ENCODE peak calls at places on chromosome 3, in eight cellular contexts. One of them, this sample, is unnamed.

GRCh38 chr3:123226549-123226948 is 24.8 kb downstream of the SEC22A start:
- DNase-seq in coronary artery: no peak
- DNase-seq in AG04450: no peak
- DNase-seq in epithelial cell of esophagus: no peak
- DNase-seq in heart right ventricle: no peak
- DNase-seq in BJ: no peak
- DNase-seq in brain microvascular endothelial cell: no peak
- DNase-seq in fibroblast of pulmonary artery: no peak
- DNase-seq in this sample: no peak

GRCh38 chr3:151875759-151876158 is 2.3 kb downstream of the SUCNR1 start:
- DNase-seq in fibroblast of pulmonary artery: peak
- DNase-seq in coronary artery: no peak
- DNase-seq in brain microvascular endothelial cell: no peak
- DNase-seq in BJ: no peak
- DNase-seq in AG04450: no peak
- DNase-seq in epithelial cell of esophagus: no peak
- DNase-seq in heart right ventricle: no peak
- DNase-seq in this sample: peak

GRCh38 chr3:185687479-185687878 is 101.4 kb downstream of the SENP2 start:
- DNase-seq in brain microvascular endothelial cell: no peak
- DNase-seq in coronary artery: no peak
- DNase-seq in AG04450: no peak
- DNase-seq in epithelial cell of esophagus: peak
- DNase-seq in fibroblast of pulmonary artery: no peak
- DNase-seq in heart right ventricle: no peak
- DNase-seq in BJ: no peak
- DNase-seq in this sample: no peak

GRCh38 chr3:64157150-64158035 is 67.9 kb downstream of the PRICKLE2 start:
- DNase-seq in coronary artery: no peak
- DNase-seq in epithelial cell of esophagus: peak
- DNase-seq in heart right ventricle: no peak
- DNase-seq in fibroblast of pulmonary artery: no peak
- DNase-seq in AG04450: no peak
- DNase-seq in BJ: no peak
- DNase-seq in brain microvascular endothelial cell: no peak
- DNase-seq in this sample: no peak

GRCh38 chr3:191065183-191065805 is 133.7 kb upstream of the OSTN start:
- DNase-seq in BJ: no peak
- DNase-seq in coronary artery: no peak
- DNase-seq in brain microvascular endothelial cell: no peak
- DNase-seq in heart right ventricle: no peak
- DNase-seq in epithelial cell of esophagus: peak
- DNase-seq in fibroblast of pulmonary artery: peak
- DNase-seq in AG04450: no peak
- DNase-seq in this sample: no peak

GRCh38 chr3:27105904-27106303 is 263.3 kb downstream of the NEK10 start:
- DNase-seq in heart right ventricle: no peak
- DNase-seq in AG04450: no peak
- DNase-seq in brain microvascular endothelial cell: peak
- DNase-seq in BJ: no peak
- DNase-seq in epithelial cell of esophagus: no peak
- DNase-seq in coronary artery: no peak
- DNase-seq in fibroblast of pulmonary artery: no peak
- DNase-seq in this sample: no peak

GRCh38 chr3:125374501-125374995 is 577 bp downstream of the ZNF148 start:
- DNase-seq in coronary artery: no peak
- DNase-seq in fibroblast of pulmonary artery: peak
- DNase-seq in AG04450: no peak
- DNase-seq in brain microvascular endothelial cell: no peak
- DNase-seq in epithelial cell of esophagus: peak
- DNase-seq in heart right ventricle: peak
- DNase-seq in BJ: no peak
- DNase-seq in this sample: no peak

GRCh38 chr3:151976211-151977050 is 103.0 kb downstream of the SUCNR1 start:
- DNase-seq in BJ: peak
- DNase-seq in heart right ventricle: no peak
- DNase-seq in brain microvascular endothelial cell: peak
- DNase-seq in AG04450: peak
- DNase-seq in fibroblast of pulmonary artery: peak
- DNase-seq in coronary artery: no peak
- DNase-seq in epithelial cell of esophagus: peak
- DNase-seq in this sample: peak

GRCh38 chr3:107124885-107125284 is 252.4 kb upstream of the CCDC54 start:
- DNase-seq in AG04450: peak
- DNase-seq in heart right ventricle: peak
- DNase-seq in brain microvascular endothelial cell: peak
- DNase-seq in fibroblast of pulmonary artery: peak
- DNase-seq in BJ: peak
- DNase-seq in coronary artery: no peak
- DNase-seq in epithelial cell of esophagus: peak
- DNase-seq in this sample: peak

GRCh38 chr3:119664850-119665379 is 4.5 kb upstream of the POPDC2 start:
- DNase-seq in heart right ventricle: no peak
- DNase-seq in BJ: no peak
- DNase-seq in epithelial cell of esophagus: peak
- DNase-seq in brain microvascular endothelial cell: peak
- DNase-seq in coronary artery: no peak
- DNase-seq in AG04450: no peak
- DNase-seq in fibroblast of pulmonary artery: peak
- DNase-seq in this sample: no peak

GRCh38 chr3:194344012-194344411 is 7.1 kb downstream of the CPN2 start:
- DNase-seq in BJ: no peak
- DNase-seq in coronary artery: no peak
- DNase-seq in AG04450: no peak
- DNase-seq in fibroblast of pulmonary artery: peak
- DNase-seq in brain microvascular endothelial cell: peak
- DNase-seq in heart right ventricle: peak
- DNase-seq in epithelial cell of esophagus: peak
- DNase-seq in this sample: no peak

GRCh38 chr3:194468086-194468485 is 18.7 kb downstream of the ATP13A3 start:
- DNase-seq in heart right ventricle: no peak
- DNase-seq in epithelial cell of esophagus: no peak
- DNase-seq in AG04450: no peak
- DNase-seq in BJ: no peak
- DNase-seq in brain microvascular endothelial cell: no peak
- DNase-seq in coronary artery: no peak
- DNase-seq in fibroblast of pulmonary artery: no peak
- DNase-seq in this sample: no peak

GRCh38 chr3:149085828-149086231 is 503 bp downstream of the HLTF start:
- DNase-seq in BJ: no peak
- DNase-seq in fibroblast of pulmonary artery: peak
- DNase-seq in epithelial cell of esophagus: peak
- DNase-seq in coronary artery: no peak
- DNase-seq in heart right ventricle: peak
- DNase-seq in AG04450: no peak
- DNase-seq in brain microvascular endothelial cell: peak
- DNase-seq in this sample: peak

GRCh38 chr3:156594229-156594683 is 39.3 kb upstream of the SSR3 start:
- DNase-seq in AG04450: no peak
- DNase-seq in coronary artery: no peak
- DNase-seq in fibroblast of pulmonary artery: no peak
- DNase-seq in brain microvascular endothelial cell: no peak
- DNase-seq in epithelial cell of esophagus: no peak
- DNase-seq in BJ: no peak
- DNase-seq in heart right ventricle: no peak
- DNase-seq in this sample: no peak

GRCh38 chr3:33645060-33645841 is 72.8 kb downstream of the CLASP2 start:
- DNase-seq in heart right ventricle: no peak
- DNase-seq in AG04450: no peak
- DNase-seq in epithelial cell of esophagus: peak
- DNase-seq in brain microvascular endothelial cell: peak
- DNase-seq in coronary artery: no peak
- DNase-seq in BJ: no peak
- DNase-seq in fibroblast of pulmonary artery: peak
- DNase-seq in this sample: no peak

GRCh38 chr3:33940149-33940548 is 141.7 kb downstream of the PDCD6IP start:
- DNase-seq in fibroblast of pulmonary artery: no peak
- DNase-seq in AG04450: no peak
- DNase-seq in BJ: no peak
- DNase-seq in epithelial cell of esophagus: peak
- DNase-seq in brain microvascular endothelial cell: peak
- DNase-seq in coronary artery: no peak
- DNase-seq in heart right ventricle: no peak
- DNase-seq in this sample: no peak

GRCh38 chr3:136882575-136882974 is 20.6 kb downstream of the NCK1 start:
- DNase-seq in brain microvascular endothelial cell: no peak
- DNase-seq in epithelial cell of esophagus: no peak
- DNase-seq in BJ: no peak
- DNase-seq in coronary artery: no peak
- DNase-seq in AG04450: no peak
- DNase-seq in fibroblast of pulmonary artery: no peak
- DNase-seq in heart right ventricle: no peak
- DNase-seq in this sample: no peak

GRCh38 chr3:100158877-100159563 is 44.7 kb upstream of the FILIP1L start:
- DNase-seq in AG04450: no peak
- DNase-seq in epithelial cell of esophagus: no peak
- DNase-seq in heart right ventricle: peak
- DNase-seq in coronary artery: no peak
- DNase-seq in fibroblast of pulmonary artery: no peak
- DNase-seq in BJ: no peak
- DNase-seq in brain microvascular endothelial cell: no peak
- DNase-seq in this sample: no peak

GRCh38 chr3:128378631-128379347 is 87.9 kb downstream of the DNAJB8 start:
- DNase-seq in brain microvascular endothelial cell: peak
- DNase-seq in BJ: no peak
- DNase-seq in heart right ventricle: peak
- DNase-seq in fibroblast of pulmonary artery: peak
- DNase-seq in coronary artery: no peak
- DNase-seq in AG04450: peak
- DNase-seq in epithelial cell of esophagus: no peak
- DNase-seq in this sample: no peak

GRCh38 chr3:185688808-185689207 is 102.7 kb downstream of the SENP2 start:
- DNase-seq in heart right ventricle: no peak
- DNase-seq in AG04450: peak
- DNase-seq in brain microvascular endothelial cell: peak
- DNase-seq in BJ: peak
- DNase-seq in coronary artery: no peak
- DNase-seq in fibroblast of pulmonary artery: peak
- DNase-seq in epithelial cell of esophagus: peak
- DNase-seq in this sample: peak

GRCh38 chr3:132268956-132269355 is 48.3 kb upstream of the ACP3 start:
- DNase-seq in BJ: no peak
- DNase-seq in brain microvascular endothelial cell: no peak
- DNase-seq in heart right ventricle: no peak
- DNase-seq in coronary artery: no peak
- DNase-seq in fibroblast of pulmonary artery: peak
- DNase-seq in epithelial cell of esophagus: peak
- DNase-seq in AG04450: peak
- DNase-seq in this sample: no peak

DNA sequence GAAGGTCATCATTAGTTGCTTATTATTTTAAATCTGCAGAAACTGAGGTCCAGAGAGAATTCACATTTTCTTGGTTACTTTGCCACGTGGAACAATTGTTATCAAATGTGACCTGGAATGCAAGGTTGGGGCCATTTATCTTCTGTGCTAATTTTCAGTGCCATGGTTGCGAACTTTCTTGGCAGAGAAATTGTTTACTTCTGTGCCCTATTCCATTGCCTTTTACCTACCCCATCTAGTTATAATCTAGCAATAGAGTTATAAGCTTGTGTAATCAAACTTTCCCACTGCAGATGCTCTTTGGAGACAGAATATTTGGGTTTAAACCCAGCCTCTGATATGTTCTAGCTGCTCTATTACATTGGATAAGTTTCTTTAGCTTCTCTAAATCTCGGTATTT is 242.9 kb downstream of the LPP start:
- DNase-seq in coronary artery: no peak
- DNase-seq in fibroblast of pulmonary artery: no peak
- DNase-seq in brain microvascular endothelial cell: no peak
- DNase-seq in epithelial cell of esophagus: no peak
- DNase-seq in AG04450: no peak
- DNase-seq in BJ: no peak
- DNase-seq in heart right ventricle: no peak
- DNase-seq in this sample: no peak
- H3K4me3 ChIP-seq in coronary artery: peak
- H3K4me3 ChIP-seq in fibroblast of pulmonary artery: no peak
- H3K4me3 ChIP-seq in brain microvascular endothelial cell: no peak
- H3K4me3 ChIP-seq in epithelial cell of esophagus: no peak
- H3K4me3 ChIP-seq in AG04450: no peak
- H3K4me3 ChIP-seq in BJ: no peak
- H3K4me3 ChIP-seq in heart right ventricle: no peak
- H3K4me3 ChIP-seq in this sample: no peak

GRCh38 chr3:154758109-154758868 is 321.8 kb upstream of the MME start:
- DNase-seq in coronary artery: no peak
- DNase-seq in heart right ventricle: no peak
- DNase-seq in AG04450: no peak
- DNase-seq in brain microvascular endothelial cell: peak
- DNase-seq in BJ: peak
- DNase-seq in epithelial cell of esophagus: peak
- DNase-seq in fibroblast of pulmonary artery: peak
- DNase-seq in this sample: peak
- TF ChIP-seq CTCF in coronary artery: no peak
- TF ChIP-seq CTCF in heart right ventricle: peak
- TF ChIP-seq CTCF in AG04450: peak
- TF ChIP-seq CTCF in brain microvascular endothelial cell: peak
- TF ChIP-seq CTCF in BJ: peak
- TF ChIP-seq CTCF in epithelial cell of esophagus: peak
- TF ChIP-seq CTCF in fibroblast of pulmonary artery: peak
- TF ChIP-seq CTCF in this sample: peak

GRCh38 chr3:12869025-12869695 is 27.8 kb upstream of the RPL32 start:
- DNase-seq in coronary artery: no peak
- DNase-seq in heart right ventricle: peak
- DNase-seq in AG04450: no peak
- DNase-seq in epithelial cell of esophagus: peak
- DNase-seq in BJ: no peak
- DNase-seq in brain microvascular endothelial cell: no peak
- DNase-seq in fibroblast of pulmonary artery: no peak
- DNase-seq in this sample: no peak

GRCh38 chr3:12865271-12865670 is 23.9 kb upstream of the RPL32 start:
- DNase-seq in coronary artery: no peak
- DNase-seq in heart right ventricle: no peak
- DNase-seq in epithelial cell of esophagus: no peak
- DNase-seq in AG04450: no peak
- DNase-seq in brain microvascular endothelial cell: no peak
- DNase-seq in BJ: no peak
- DNase-seq in fibroblast of pulmonary artery: no peak
- DNase-seq in this sample: no peak

GRCh38 chr3:12870942-12871341 is 29.6 kb upstream of the RPL32 start:
- DNase-seq in fibroblast of pulmonary artery: no peak
- DNase-seq in coronary artery: no peak
- DNase-seq in heart right ventricle: peak
- DNase-seq in AG04450: no peak
- DNase-seq in brain microvascular endothelial cell: no peak
- DNase-seq in BJ: no peak
- DNase-seq in epithelial cell of esophagus: no peak
- DNase-seq in this sample: no peak

GRCh38 chr3:12866836-12867235 is 25.5 kb upstream of the RPL32 start:
- DNase-seq in brain microvascular endothelial cell: no peak
- DNase-seq in AG04450: no peak
- DNase-seq in heart right ventricle: no peak
- DNase-seq in fibroblast of pulmonary artery: no peak
- DNase-seq in epithelial cell of esophagus: no peak
- DNase-seq in BJ: no peak
- DNase-seq in coronary artery: no peak
- DNase-seq in this sample: no peak

GRCh38 chr3:12868039-12869024 is 27.0 kb upstream of the RPL32 start:
- DNase-seq in brain microvascular endothelial cell: peak
- DNase-seq in AG04450: peak
- DNase-seq in fibroblast of pulmonary artery: peak
- DNase-seq in coronary artery: peak
- DNase-seq in epithelial cell of esophagus: peak
- DNase-seq in heart right ventricle: peak
- DNase-seq in BJ: no peak
- DNase-seq in this sample: peak
- H3K4me3 ChIP-seq in brain microvascular endothelial cell: peak
- H3K4me3 ChIP-seq in AG04450: peak
- H3K4me3 ChIP-seq in fibroblast of pulmonary artery: no peak
- H3K4me3 ChIP-seq in coronary artery: peak
- H3K4me3 ChIP-seq in epithelial cell of esophagus: no peak
- H3K4me3 ChIP-seq in heart right ventricle: no peak
- H3K4me3 ChIP-seq in BJ: no peak
- H3K4me3 ChIP-seq in this sample: peak

GRCh38 chr3:61443886-61444285 is 117.5 kb upstream of the PTPRG start:
- DNase-seq in AG04450: no peak
- DNase-seq in fibroblast of pulmonary artery: no peak
- DNase-seq in coronary artery: no peak
- DNase-seq in BJ: no peak
- DNase-seq in epithelial cell of esophagus: no peak
- DNase-seq in brain microvascular endothelial cell: no peak
- DNase-seq in heart right ventricle: no peak
- DNase-seq in this sample: no peak
- TF ChIP-seq CTCF in AG04450: no peak
- TF ChIP-seq CTCF in fibroblast of pulmonary artery: no peak
- TF ChIP-seq CTCF in coronary artery: no peak
- TF ChIP-seq CTCF in BJ: no peak
- TF ChIP-seq CTCF in epithelial cell of esophagus: no peak
- TF ChIP-seq CTCF in brain microvascular endothelial cell: no peak
- TF ChIP-seq CTCF in heart right ventricle: no peak
- TF ChIP-seq CTCF in this sample: no peak

This sample was measured in kidney epithelial cell.